ENCODE peak calls at places on chromosomes 13 and 19, in nine cellular contexts. M, A, O, X, K, P, I, V and C are unnamed samples.
A peak's percentile ranks its signal among the peaks of the same experiment; 100 is the strongest.

GRCh38 chr19:29467824-29468401 is 57.9 kb upstream of the VSTM2B start:
- DNase-seq in M (peak; percentile 54), A (peak; percentile 11), O (peak; percentile 35), X (no peak), K (no peak), P (no peak), I (no peak), V (peak; percentile 8), C (no peak)

GRCh38 chr13:79385694-79386093 is 20.4 kb downstream of the RBM26 start:
- DNase-seq in M (peak; percentile 14), A (no peak), O (peak; percentile 55), X (no peak), K (no peak), P (peak; percentile 68), I (no peak), V (peak; percentile 58), C (no peak)

GRCh38 chr19:17346109-17346671 is 8.8 kb downstream of the GTPBP3 start:
- DNase-seq in M (peak; percentile 79), A (peak; percentile 82), O (peak; percentile 88), X (peak; percentile 68), K (peak; percentile 75), P (peak; percentile 97), I (no peak), V (peak; percentile 79), C (peak; percentile 71)

GRCh38 chr19:14004619-14005380 is 1.3 kb downstream of the RFX1 start:
- DNase-seq in M (no peak), A (no peak), O (peak; percentile 24), X (peak; percentile 79), K (no peak), P (peak; percentile 86), I (no peak), V (no peak), C (no peak)

GRCh38 chr13:102788683-102789082 is 10.1 kb downstream of the POGLUT2 start:
- DNase-seq in M (no peak), A (no peak), O (no peak), X (no peak), K (no peak), P (no peak), I (no peak), V (no peak), C (no peak)

GRCh38 chr13:75415720-75416119 is 66.2 kb downstream of the TBC1D4 start:
- DNase-seq in M (peak; percentile 73), A (no peak), O (no peak), X (no peak), K (no peak), P (peak; percentile 72), I (no peak), V (peak; percentile 79), C (no peak)

GRCh38 chr19:9406798-9407352 is 28.5 kb downstream of the ZNF266 start:
- DNase-seq in M (no peak), A (peak; percentile 12), O (peak; percentile 38), X (no peak), K (peak; percentile 19), P (peak; percentile 93), I (no peak), V (no peak), C (no peak)

GRCh38 chr19:33767898-33768413 is 28.7 kb upstream of the KCTD15 start:
- DNase-seq in M (peak; percentile 25), A (peak; percentile 21), O (no peak), X (no peak), K (no peak), P (peak; percentile 79), I (peak; percentile 78), V (no peak), C (peak; percentile 84)

GRCh38 chr13:73870970-73871935 is 263.0 kb downstream of the KLF12 start:
- DNase-seq in M (no peak), A (no peak), O (no peak), X (no peak), K (no peak), P (peak; percentile 13), I (no peak), V (peak; percentile 31), C (no peak)

DNA sequence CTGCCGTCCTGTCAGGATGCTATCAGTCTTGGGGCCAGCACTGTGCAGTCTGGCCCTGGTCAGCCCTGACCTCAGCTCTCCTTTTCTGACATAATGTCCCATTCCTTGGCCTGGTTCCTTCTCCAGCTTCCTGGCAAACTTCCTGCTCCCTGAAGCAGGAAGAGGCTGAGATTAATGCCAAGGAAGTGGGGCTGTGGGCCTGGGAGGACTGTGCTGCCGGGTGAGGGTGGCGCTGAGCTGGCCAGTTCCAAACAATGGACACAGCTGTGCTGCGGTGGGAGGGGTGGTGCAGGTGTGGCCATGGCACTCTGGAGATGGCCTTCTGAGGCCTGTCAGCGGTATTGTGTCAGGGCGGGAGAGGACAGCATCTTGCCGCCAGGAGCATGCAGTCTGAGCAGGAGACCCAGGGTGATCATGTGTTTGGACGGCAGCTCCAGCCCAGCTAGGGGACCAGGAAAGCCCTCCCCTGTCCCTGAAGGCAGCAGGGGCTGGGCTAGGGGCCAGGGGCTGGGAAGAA is 30.9 kb downstream of the TUBA3C start:
- DNase-seq in M (no peak), A (no peak), O (no peak), X (no peak), K (no peak), P (no peak), I (no peak), V (no peak), C (no peak)
- TF ChIP-seq CTCF in M (no peak), A (no peak), O (no peak), X (no peak), K (no peak), P (no peak), I (no peak), V (no peak), C (no peak)

GRCh38 chr13:84870190-84870589 is 929.0 kb downstream of the SLITRK6 start:
- DNase-seq in M (peak; percentile 60), A (no peak), O (no peak), X (no peak), K (no peak), P (no peak), I (no peak), V (no peak), C (no peak)
- TF ChIP-seq CTCF in M (peak; percentile 57), A (no peak), O (no peak), X (no peak), K (no peak), P (no peak), I (no peak), V (no peak), C (peak; percentile 24)

GRCh38 chr13:98143157-98143553 is 261 bp downstream of the FARP1 start:
- DNase-seq in M (no peak), A (no peak), O (no peak), X (no peak), K (no peak), P (no peak), I (peak; percentile 34), V (no peak), C (no peak)

GRCh38 chr13:98141509-98141908 is 1.4 kb upstream of the FARP1 start:
- DNase-seq in M (no peak), A (no peak), O (no peak), X (no peak), K (no peak), P (no peak), I (no peak), V (no peak), C (no peak)

GRCh38 chr13:98143601-98144500 is 957 bp downstream of the FARP1 start:
- DNase-seq in M (peak; percentile 16), A (no peak), O (peak; percentile 36), X (peak; percentile 23), K (no peak), P (peak; percentile 91), I (no peak), V (peak; percentile 35), C (no peak)

GRCh38 chr13:98141938-98142426 is 912 bp upstream of the FARP1 start:
- DNase-seq in M (no peak), A (no peak), O (no peak), X (peak; percentile 23), K (no peak), P (no peak), I (no peak), V (no peak), C (no peak)

GRCh38 chr13:98142427-98143156 is at the start of gene FARP1:
- DNase-seq in M (peak; percentile 79), A (no peak), O (peak; percentile 86), X (peak; percentile 45), K (no peak), P (peak; percentile 98), I (peak; percentile 77), V (peak; percentile 70), C (peak; percentile 91)
- TF ChIP-seq CTCF in M (no peak), A (no peak), O (peak; percentile 21), X (no peak), K (no peak), P (no peak), I (no peak), V (peak; percentile 30), C (peak; percentile 51)

DNA sequence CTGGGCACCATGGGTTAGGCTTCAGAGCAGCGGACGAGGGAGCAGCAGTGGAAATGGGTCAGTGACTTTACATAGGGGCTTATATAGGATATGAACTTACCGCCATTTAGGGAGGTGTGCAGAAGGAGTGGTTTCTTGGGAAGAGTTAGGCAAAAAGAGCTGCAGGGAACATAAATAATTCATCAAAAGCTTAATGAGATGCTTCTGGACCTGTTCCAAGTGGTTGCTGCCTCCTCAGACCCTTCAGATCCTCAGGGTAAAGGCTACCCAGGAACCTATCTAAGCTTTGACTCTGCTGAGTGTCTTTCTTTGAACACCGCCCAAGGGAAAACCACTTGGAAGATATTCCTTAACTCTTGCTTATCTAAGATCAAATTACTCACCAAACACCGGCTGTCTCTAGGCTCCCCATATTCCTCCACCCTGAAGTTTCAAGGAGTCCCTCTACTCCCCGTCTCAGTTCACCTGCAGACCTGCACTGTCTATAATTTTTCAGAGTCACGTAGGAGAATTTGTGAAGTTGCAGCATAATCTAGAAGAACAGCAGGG is at the start of gene IGFL4:
- DNase-seq in M (peak; percentile 42), A (no peak), O (no peak), X (no peak), K (no peak), P (no peak), I (no peak), V (peak; percentile 51), C (no peak)
- TF ChIP-seq CTCF in M (no peak), A (no peak), O (no peak), X (no peak), K (no peak), P (no peak), I (no peak), V (no peak), C (no peak)

GRCh38 chr19:52095172-52096014 is at the start of gene ZNF841:
- DNase-seq in M (peak; percentile 92), A (peak; percentile 82), O (peak; percentile 83), X (peak; percentile 94), K (peak; percentile 86), P (peak; percentile 94), I (peak; percentile 77), V (peak; percentile 96), C (peak; percentile 90)
- TF ChIP-seq CTCF in M (peak; percentile 10), A (no peak), O (no peak), X (no peak), K (no peak), P (no peak), I (no peak), V (no peak), C (no peak)